ENCODE peak calls at places on chromosome 4, in six cellular contexts. T is neuronal stem cell, S is right lobe of liver, O is spleen, F is ovary, K is sigmoid colon. X is an unnamed sample.

GRCh38 chr4:177696438-177696966 is 254.3 kb upstream of the AGA start:
- DNase-seq in T (no peak), S (no peak), O (no peak), F (no peak), K (no peak), X (no peak)

GRCh38 chr4:95640337-95640736 is 91.6 kb upstream of the UNC5C start:
- DNase-seq in T (no peak), S (no peak), O (no peak), F (no peak), K (no peak), X (no peak)

GRCh38 chr4:118389731-118390520 is 37.1 kb upstream of the PRSS12 start:
- DNase-seq in T (no peak), S (no peak), O (no peak), F (no peak), K (no peak), X (no peak)

GRCh38 chr4:139951051-139951450 is 202.9 kb downstream of the MAML3 start:
- DNase-seq in T (no peak), S (no peak), O (no peak), F (no peak), K (no peak), X (no peak)

GRCh38 chr4:108922191-108922590 is 159.3 kb upstream of the ETNPPL start:
- DNase-seq in T (no peak), S (no peak), O (no peak), F (no peak), K (no peak), X (no peak)

GRCh38 chr4:145755802-145756201 is 75.9 kb downstream of the C4orf51 start:
- DNase-seq in T (no peak), S (no peak), O (no peak), F (no peak), K (no peak), X (no peak)

GRCh38 chr4:1766336-1767057 is 26.6 kb upstream of the FGFR3 start:
- DNase-seq in T (peak), S (no peak), O (no peak), F (no peak), K (no peak), X (no peak)

GRCh38 chr4:5051692-5052423 is 578 bp downstream of the STK32B start:
- DNase-seq in T (peak), S (peak), O (no peak), F (no peak), K (no peak), X (no peak)

GRCh38 chr4:105569014-105569850 is 16.8 kb downstream of the ARHGEF38 start:
- DNase-seq in T (no peak), S (no peak), O (no peak), F (no peak), K (no peak), X (no peak)

GRCh38 chr4:81632581-81633247 is 161.0 kb upstream of the RASGEF1B start:
- DNase-seq in T (no peak), S (no peak), O (no peak), F (no peak), K (no peak), X (no peak)

GRCh38 chr4:156774422-156774821 is 197.2 kb downstream of the PDGFC start:
- DNase-seq in T (no peak), S (no peak), O (no peak), F (no peak), K (no peak), X (peak)

GRCh38 chr4:186203391-186203802 is 12.0 kb downstream of the CYP4V2 start:
- DNase-seq in T (no peak), S (no peak), O (no peak), F (no peak), K (no peak), X (no peak)

GRCh38 chr4:173334891-173335754 is 965 bp upstream of the HMGB2 start:
- DNase-seq in T (peak), S (peak), O (peak), F (peak), K (peak), X (peak)

GRCh38 chr4:186819357-186820086 is 95.9 kb upstream of the FAT1 start:
- DNase-seq in T (no peak), S (no peak), O (no peak), F (no peak), K (no peak), X (no peak)

GRCh38 chr4:122542411-122543236 is 78.2 kb downstream of the IL21 start:
- DNase-seq in T (no peak), S (no peak), O (no peak), F (no peak), K (no peak), X (no peak)

GRCh38 chr4:110175634-110176033 is 22.8 kb downstream of the ELOVL6 start:
- DNase-seq in T (no peak), S (no peak), O (no peak), F (no peak), K (no peak), X (no peak)

GRCh38 chr4:177119693-177120092 is 190.0 kb upstream of the NEIL3 start:
- DNase-seq in T (no peak), S (no peak), O (no peak), F (no peak), K (no peak), X (no peak)

GRCh38 chr4:27350161-27350560 is 489.5 kb downstream of the STIM2 start:
- DNase-seq in T (no peak), S (no peak), O (no peak), F (no peak), K (no peak), X (no peak)

GRCh38 chr4:121113680-121114079 is 41.3 kb upstream of the NDNF start:
- DNase-seq in T (no peak), S (no peak), O (no peak), F (no peak), K (no peak), X (no peak)

GRCh38 chr4:159248383-159249178 is 145.7 kb downstream of the RAPGEF2 start:
- DNase-seq in T (no peak), S (no peak), O (no peak), F (no peak), K (no peak), X (no peak)
- H3K27ac ChIP-seq in T (no peak), S (peak), O (peak), F (no peak), K (peak), X (no peak)

GRCh38 chr4:152352215-152352614 is 183.7 kb downstream of the FBXW7 start:
- DNase-seq in T (no peak), S (no peak), O (no peak), F (no peak), K (no peak), X (no peak)
- H3K4me3 ChIP-seq in T (peak), S (no peak), O (peak), F (peak), K (peak), X (peak)

GRCh38 chr4:159239534-159239933 is 136.7 kb downstream of the RAPGEF2 start:
- DNase-seq in T (no peak), S (no peak), O (no peak), F (no peak), K (no peak), X (no peak)
- H3K27ac ChIP-seq in T (no peak), S (no peak), O (peak), F (no peak), K (peak), X (no peak)

GRCh38 chr4:30380404-30380998 is 339.7 kb upstream of the PCDH7 start:
- DNase-seq in T (peak), S (peak), O (no peak), F (no peak), K (no peak), X (no peak)
- H3K4me3 ChIP-seq in T (no peak), S (no peak), O (no peak), F (no peak), K (no peak), X (no peak)